ENCODE peak calls at places on chromosomes 3 and 15, in eight cellular contexts. L is ovary; K is fibroblast of the aortic adventitia; Q is GM10248; E is natural killer cell; G is activated gamma-delta T cell treated with Interleukin-2 at 50 U/mL for 16 hours; U is activated naive CD8-positive, alpha-beta T cell treated with anti-CD3 and anti-CD28 coated beads, Interleukin-2, amount 50 U/mL, for 24 hours; V is GM12865. X is an unnamed sample.
A peak's percentile ranks its signal among the peaks of the same experiment; 100 is the strongest.

GRCh38 chr15:38554354-38554753 is 10.3 kb downstream of the RASGRP1 start:
- DNase-seq in K (no peak), V (peak; percentile 67), E (no peak), U (peak; percentile 40), L (no peak), Q (peak; percentile 52), G (no peak), X (no peak)

GRCh38 chr15:43920815-43921214 is 94.0 kb downstream of the WDR76 start:
- DNase-seq in Q (no peak), V (peak; percentile 13), E (no peak), U (no peak), K (no peak), G (no peak), L (no peak), X (no peak)

GRCh38 chr3:40116478-40117162 is 192.9 kb upstream of the EIF1B start:
- DNase-seq in K (peak; percentile 78), E (no peak), U (no peak), V (no peak), L (no peak), Q (no peak), G (no peak), X (no peak)

GRCh38 chr15:85764304-85764633 is 30.5 kb downstream of the KLHL25 start:
- DNase-seq in E (no peak), K (no peak), L (no peak), Q (no peak), G (no peak), U (no peak), V (no peak), X (no peak)

GRCh38 chr3:6264906-6265305 is 596.0 kb upstream of the GRM7 start:
- DNase-seq in Q (no peak), G (no peak), E (no peak), V (no peak), K (no peak), L (no peak), U (no peak), X (no peak)

GRCh38 chr3:173599673-173600072 is 202.1 kb downstream of the NLGN1 start:
- DNase-seq in K (no peak), Q (no peak), V (no peak), L (no peak), G (no peak), E (no peak), U (no peak), X (no peak)

GRCh38 chr15:45326776-45327175 is 51.6 kb downstream of the GATM start:
- DNase-seq in L (no peak), Q (no peak), E (no peak), V (no peak), K (no peak), U (no peak), G (no peak), X (no peak)

GRCh38 chr15:90232941-90233700 is 620 bp downstream of the CIB1 start:
- DNase-seq in U (peak; percentile 75), G (peak; percentile 36), E (no peak), K (peak; percentile 52), L (no peak), Q (peak; percentile 34), V (peak; percentile 79), X (peak; percentile 91)

GRCh38 chr3:153087595-153088566 is 74.1 kb upstream of the RAP2B start:
- DNase-seq in K (peak; percentile 68), U (no peak), G (no peak), E (no peak), L (no peak), Q (no peak), V (no peak), X (peak; percentile 60)

GRCh38 chr3:4494807-4495200 is 1.7 kb downstream of the ITPR1 start:
- DNase-seq in V (peak; percentile 54), G (no peak), K (no peak), E (no peak), U (no peak), L (no peak), Q (no peak), X (peak; percentile 65)

GRCh38 chr3:124878561-124879394 is 8.4 kb downstream of the ITGB5 start:
- DNase-seq in U (no peak), L (no peak), K (peak; percentile 97), Q (no peak), E (no peak), G (no peak), V (no peak), X (peak; percentile 15)

GRCh38 chr15:70492240-70493177 is 270.8 kb downstream of the UACA start:
- DNase-seq in V (peak; percentile 90), Q (peak; percentile 71), L (no peak), E (peak; percentile 81), G (peak; percentile 86), K (peak; percentile 81), U (peak; percentile 83), X (peak; percentile 97)

GRCh38 chr3:13879946-13880810 is at the start of gene WNT7A:
- DNase-seq in Q (peak; percentile 41), V (no peak), E (no peak), K (no peak), U (peak; percentile 65), L (no peak), G (peak; percentile 41), X (peak; percentile 63)

GRCh38 chr3:126573492-126574117 is 14.9 kb upstream of the C3orf22 start:
- DNase-seq in U (no peak), K (no peak), Q (no peak), V (no peak), E (no peak), L (no peak), G (no peak), X (no peak)

GRCh38 chr15:61393949-61394348 is 164.8 kb upstream of the RORA start:
- DNase-seq in Q (no peak), G (no peak), E (no peak), V (peak; percentile 23), U (no peak), K (no peak), L (no peak), X (peak; percentile 31)

GRCh38 chr3:2615080-2615479 is 495.1 kb downstream of the IL5RA start:
- DNase-seq in G (no peak), L (no peak), K (no peak), E (no peak), U (no peak), V (no peak), Q (no peak), X (no peak)

GRCh38 chr15:82646250-82647044 is 716 bp downstream of the CPEB1 start:
- DNase-seq in G (no peak), E (no peak), V (no peak), U (peak; percentile 21), K (no peak), L (peak; percentile 44), Q (no peak), X (peak; percentile 4)

GRCh38 chr3:151146731-151147091 is 56.3 kb downstream of the GPR171 start:
- DNase-seq in E (no peak), L (no peak), K (no peak), U (no peak), Q (no peak), V (no peak), G (no peak), X (no peak)

GRCh38 chr3:45207471-45207870 is 18.6 kb downstream of the TMEM158 start:
- DNase-seq in L (no peak), V (no peak), U (no peak), K (no peak), E (no peak), G (no peak), Q (no peak), X (no peak)

GRCh38 chr3:160130950-160131349 is 94.3 kb upstream of the C3orf80 start:
- DNase-seq in Q (no peak), E (no peak), K (peak; percentile 84), U (no peak), V (no peak), G (no peak), L (no peak), X (no peak)

GRCh38 chr3:197434841-197435240 is 120.9 kb downstream of the BDH1 start:
- DNase-seq in G (no peak), L (no peak), U (no peak), E (no peak), V (no peak), Q (no peak), K (no peak), X (no peak)

GRCh38 chr15:47573673-47574072 is 143.6 kb upstream of the SEMA6D start:
- DNase-seq in L (no peak), Q (no peak), E (no peak), K (no peak), V (no peak), U (no peak), G (no peak), X (no peak)

GRCh38 chr15:55218068-55218467 is 21.3 kb upstream of the RSL24D1 start:
- DNase-seq in G (no peak), K (no peak), E (no peak), L (no peak), U (no peak), V (no peak), Q (no peak), X (no peak)

GRCh38 chr15:60384052-60384451 is 13.7 kb downstream of the ANXA2 start:
- DNase-seq in V (no peak), U (no peak), K (peak; percentile 80), Q (no peak), E (no peak), G (no peak), L (no peak), X (no peak)

GRCh38 chr3:38131621-38132369 is 5.1 kb downstream of the ACAA1 start:
- DNase-seq in Q (no peak), K (peak; percentile 42), U (peak; percentile 42), E (no peak), L (no peak), G (no peak), V (peak; percentile 57), X (peak; percentile 54)

GRCh38 chr3:192215-192929 is 4.2 kb upstream of the CHL1 start:
- DNase-seq in U (no peak), L (peak; percentile 18), Q (peak; percentile 36), K (no peak), E (no peak), V (peak; percentile 25), G (no peak), X (no peak)

GRCh38 chr3:55244247-55244646 is 242.9 kb downstream of the WNT5A start:
- DNase-seq in E (no peak), Q (no peak), L (no peak), K (no peak), G (no peak), V (no peak), U (no peak), X (no peak)

GRCh38 chr15:56243117-56243773 is 434 bp downstream of the RFX7 start:
- DNase-seq in L (peak; percentile 61), V (peak; percentile 66), G (peak; percentile 38), Q (peak; percentile 37), U (peak; percentile 53), E (peak; percentile 20), K (no peak), X (peak; percentile 80)

GRCh38 chr3:142211034-142211433 is 14.4 kb downstream of the GK5 start:
- DNase-seq in K (no peak), G (no peak), Q (no peak), L (no peak), U (peak; percentile 11), E (peak; percentile 26), V (peak; percentile 24), X (peak; percentile 7)

GRCh38 chr3:38397320-38397719 is 50.7 kb downstream of the XYLB start:
- DNase-seq in V (peak; percentile 16), G (no peak), E (no peak), K (peak; percentile 40), L (no peak), U (no peak), Q (no peak), X (peak; percentile 25)

GRCh38 chr3:127392146-127392470 is 104.3 kb upstream of the PRR20G start:
- DNase-seq in V (no peak), Q (no peak), K (no peak), L (no peak), G (no peak), E (no peak), U (no peak), X (peak; percentile 15)